ENCODE peak calls at places on chromosomes 11 and 22, in seven cellular contexts. U is nephron progenitor cell; R is NCI-H2081; N is chondrocyte; L is T-helper 1 cell; B is iPS-NIHi11; X is activated T-cell treated with anti-CD3 and anti-CD28 coated beads, Interleukin-2, amount 50 U/mL, for 4 hours. F is an unnamed sample.
A peak's percentile ranks its signal among the peaks of the same experiment; 100 is the strongest.

GRCh38 chr11:133968300-133968699 is 11.5 kb upstream of the IGSF9B start:
- DNase-seq in B (peak; percentile 85), R (no peak), L (no peak), U (peak; percentile 84), N (no peak), X (no peak), F (no peak)

GRCh38 chr11:9992306-9992705 is 301.7 kb downstream of the SBF2 start:
- DNase-seq in X (no peak), U (no peak), N (no peak), B (no peak), L (no peak), R (no peak), F (no peak)

GRCh38 chr11:72314199-72314598 is 70.2 kb upstream of the PHOX2A start:
- DNase-seq in R (no peak), B (no peak), L (no peak), X (no peak), U (no peak), N (no peak), F (no peak)

GRCh38 chr11:21986361-21986760 is 206.5 kb upstream of the ANO5 start:
- DNase-seq in R (no peak), B (no peak), L (no peak), N (no peak), U (no peak), X (no peak), F (no peak)

GRCh38 chr22:45709004-45709739 is 37.5 kb downstream of the ATXN10 start:
- DNase-seq in N (no peak), U (no peak), X (no peak), B (no peak), L (no peak), R (no peak), F (no peak)

GRCh38 chr11:119496453-119496852 is 73.5 kb upstream of the THY1 start:
- DNase-seq in R (no peak), X (no peak), B (no peak), L (no peak), U (no peak), N (no peak), F (no peak)

GRCh38 chr11:45390407-45390806 is 104.3 kb upstream of the SYT13 start:
- DNase-seq in X (no peak), N (no peak), R (peak; percentile 20), L (no peak), B (no peak), U (no peak), F (no peak)

GRCh38 chr11:105588001-105588400 is 21.9 kb upstream of the GRIA4 start:
- DNase-seq in U (no peak), L (no peak), R (no peak), N (no peak), B (no peak), X (no peak), F (no peak)

GRCh38 chr22:49768961-49769690 is 58.5 kb downstream of the BRD1 start:
- DNase-seq in X (no peak), L (no peak), R (no peak), B (peak; percentile 16), N (peak; percentile 83), U (no peak), F (peak; percentile 29)

GRCh38 chr11:101446238-101446637 is 137.6 kb downstream of the TRPC6 start:
- DNase-seq in U (no peak), N (no peak), X (no peak), L (no peak), B (no peak), R (no peak), F (no peak)

GRCh38 chr11:54985731-54986130 is 276.2 kb upstream of the TRIM48 start:
- DNase-seq in B (no peak), X (no peak), R (no peak), L (no peak), U (no peak), N (no peak), F (no peak)

GRCh38 chr11:10413268-10413667 is 41.8 kb upstream of the AMPD3 start:
- DNase-seq in N (no peak), R (peak; percentile 9), B (no peak), U (no peak), L (peak; percentile 70), X (peak; percentile 30), F (no peak)

GRCh38 chr11:7570938-7571337 is 57.1 kb downstream of the PPFIBP2 start:
- DNase-seq in X (no peak), L (no peak), U (no peak), N (no peak), R (no peak), B (peak; percentile 12), F (no peak)

GRCh38 chr11:75265851-75266531 is 25.4 kb downstream of the TPBGL start:
- DNase-seq in X (no peak), U (no peak), N (peak; percentile 68), R (no peak), B (no peak), L (no peak), F (no peak)

GRCh38 chr22:39502109-39502788 is at the start of gene MIEF1:
- DNase-seq in N (peak; percentile 98), L (peak; percentile 95), U (peak; percentile 97), R (peak; percentile 89), B (peak; percentile 96), X (peak; percentile 86), F (peak; percentile 95)